ENCODE peak calls at places on chromosomes 4 and X, in ten cellular contexts. Y, E, Z, I, M, X, K, Q, L and T are unnamed samples.

GRCh38 chr4:107831140-107831539 is 6.4 kb downstream of the SGMS2 start:
- DNase-seq in M (no peak), L (no peak), I (no peak), E (no peak), Y (no peak), X (no peak), K (no peak), Q (no peak), Z (no peak), T (no peak)

GRCh38 chr4:152594981-152595916 is 59.4 kb upstream of the FBXW7 start:
- DNase-seq in I (no peak), M (no peak), Q (no peak), K (no peak), Y (no peak), E (peak; percentile 66), L (no peak), X (no peak), Z (no peak), T (no peak)

GRCh38 chrX:154734101-154734781 is 16.6 kb downstream of the GAB3 start:
- DNase-seq in I (peak; percentile 14), Y (no peak), L (no peak), M (no peak), Z (no peak), K (peak; percentile 11), E (no peak), X (no peak), Q (no peak), T (no peak)

GRCh38 chr4:89324671-89325070 is 17.1 kb upstream of the GPRIN3 start:
- DNase-seq in M (no peak), K (no peak), X (no peak), E (peak; percentile 21), I (no peak), L (no peak), Z (no peak), Y (no peak), Q (no peak), T (no peak)

GRCh38 chr4:93199492-93199891 is 629.1 kb upstream of the ATOH1 start:
- DNase-seq in I (no peak), L (no peak), Q (no peak), X (peak; percentile 20), M (peak; percentile 2), Z (peak; percentile 69), K (no peak), E (peak; percentile 26), Y (no peak), T (no peak)

GRCh38 chr4:47674173-47674572 is 163.7 kb downstream of the CORIN start:
- DNase-seq in M (no peak), I (no peak), Y (no peak), E (no peak), L (no peak), Z (no peak), Q (no peak), K (no peak), X (no peak), T (no peak)

GRCh38 chrX:139738581-139738980 is 30.6 kb upstream of the MCF2 start:
- DNase-seq in I (no peak), Y (no peak), Q (no peak), K (no peak), E (peak; percentile 3), X (no peak), L (no peak), Z (no peak), M (no peak), T (no peak)

GRCh38 chrX:56026816-56027215 is 205.3 kb upstream of the KLF8 start:
- DNase-seq in X (no peak), Q (no peak), Z (no peak), M (no peak), I (no peak), E (no peak), K (no peak), L (no peak), Y (no peak), T (no peak)

GRCh38 chr4:23374280-23374679 is 515.6 kb downstream of the PPARGC1A start:
- DNase-seq in Z (no peak), X (no peak), M (no peak), K (no peak), E (no peak), I (no peak), Q (no peak), Y (no peak), L (no peak), T (no peak)